ENCODE peak calls at places on chromosomes 2 and 18, in seven cellular contexts. One of them, this sample, is unnamed.
A peak's percentile ranks its signal among the peaks of the same experiment; 100 is the strongest.

GRCh38 chr2:114089636-114090325 is 199.9 kb downstream of the ACTR3 start:
- DNase-seq in fibroblast of lung: no peak
- DNase-seq in thoracic aorta: no peak
- DNase-seq in pancreas: no peak
- DNase-seq in SK-N-MC: no peak
- DNase-seq in aorta: no peak
- DNase-seq in astrocyte: no peak
- DNase-seq in this sample: no peak

GRCh38 chr2:146189541-146189940 is 1655.3 kb upstream of the ACVR2A start:
- DNase-seq in fibroblast of lung: no peak
- DNase-seq in SK-N-MC: peak; percentile 67
- DNase-seq in pancreas: no peak
- DNase-seq in aorta: no peak
- DNase-seq in astrocyte: no peak
- DNase-seq in thoracic aorta: no peak
- DNase-seq in this sample: no peak

GRCh38 chr2:230134496-230135073 is 65.9 kb upstream of the SLC16A14 start:
- DNase-seq in aorta: no peak
- DNase-seq in fibroblast of lung: peak; percentile 71
- DNase-seq in astrocyte: peak; percentile 87
- DNase-seq in pancreas: no peak
- DNase-seq in thoracic aorta: no peak
- DNase-seq in SK-N-MC: no peak
- DNase-seq in this sample: no peak

GRCh38 chr2:134310450-134311079 is 56.7 kb downstream of the MGAT5 start:
- DNase-seq in pancreas: peak; percentile 71
- DNase-seq in SK-N-MC: no peak
- DNase-seq in aorta: peak; percentile 79
- DNase-seq in astrocyte: peak; percentile 34
- DNase-seq in fibroblast of lung: no peak
- DNase-seq in thoracic aorta: peak; percentile 19
- DNase-seq in this sample: peak; percentile 68

GRCh38 chr18:23977103-23977502 is 37.5 kb upstream of the TTC39C start:
- DNase-seq in SK-N-MC: no peak
- DNase-seq in fibroblast of lung: no peak
- DNase-seq in aorta: no peak
- DNase-seq in astrocyte: no peak
- DNase-seq in thoracic aorta: no peak
- DNase-seq in pancreas: no peak
- DNase-seq in this sample: no peak

GRCh38 chr2:177692042-177692823 is 299.7 kb downstream of the AGPS start:
- DNase-seq in thoracic aorta: no peak
- DNase-seq in fibroblast of lung: no peak
- DNase-seq in SK-N-MC: no peak
- DNase-seq in astrocyte: no peak
- DNase-seq in aorta: no peak
- DNase-seq in pancreas: no peak
- DNase-seq in this sample: no peak

GRCh38 chr2:181235683-181236459 is 221.3 kb upstream of the ITGA4 start:
- DNase-seq in pancreas: no peak
- DNase-seq in thoracic aorta: no peak
- DNase-seq in astrocyte: no peak
- DNase-seq in aorta: no peak
- DNase-seq in fibroblast of lung: no peak
- DNase-seq in SK-N-MC: no peak
- DNase-seq in this sample: no peak

GRCh38 chr18:49570836-49571235 is 9.0 kb downstream of the LIPG start:
- DNase-seq in astrocyte: no peak
- DNase-seq in aorta: no peak
- DNase-seq in pancreas: no peak
- DNase-seq in SK-N-MC: no peak
- DNase-seq in thoracic aorta: no peak
- DNase-seq in fibroblast of lung: no peak
- DNase-seq in this sample: no peak

GRCh38 chr18:34738173-34738894 is 28.2 kb downstream of the DTNA start:
- DNase-seq in thoracic aorta: no peak
- DNase-seq in fibroblast of lung: peak; percentile 9
- DNase-seq in pancreas: no peak
- DNase-seq in aorta: no peak
- DNase-seq in astrocyte: peak; percentile 56
- DNase-seq in SK-N-MC: no peak
- DNase-seq in this sample: no peak

GRCh38 chr2:140695163-140695562 is 1435.7 kb downstream of the LRP1B start:
- DNase-seq in pancreas: no peak
- DNase-seq in SK-N-MC: no peak
- DNase-seq in fibroblast of lung: peak; percentile 95
- DNase-seq in thoracic aorta: no peak
- DNase-seq in astrocyte: no peak
- DNase-seq in aorta: no peak
- DNase-seq in this sample: no peak

GRCh38 chr2:144331652-144332355 is 188.1 kb downstream of the ZEB2 start:
- DNase-seq in astrocyte: peak; percentile 46
- DNase-seq in aorta: peak; percentile 90
- DNase-seq in pancreas: no peak
- DNase-seq in thoracic aorta: peak; percentile 14
- DNase-seq in SK-N-MC: no peak
- DNase-seq in fibroblast of lung: no peak
- DNase-seq in this sample: peak; percentile 89

DNA sequence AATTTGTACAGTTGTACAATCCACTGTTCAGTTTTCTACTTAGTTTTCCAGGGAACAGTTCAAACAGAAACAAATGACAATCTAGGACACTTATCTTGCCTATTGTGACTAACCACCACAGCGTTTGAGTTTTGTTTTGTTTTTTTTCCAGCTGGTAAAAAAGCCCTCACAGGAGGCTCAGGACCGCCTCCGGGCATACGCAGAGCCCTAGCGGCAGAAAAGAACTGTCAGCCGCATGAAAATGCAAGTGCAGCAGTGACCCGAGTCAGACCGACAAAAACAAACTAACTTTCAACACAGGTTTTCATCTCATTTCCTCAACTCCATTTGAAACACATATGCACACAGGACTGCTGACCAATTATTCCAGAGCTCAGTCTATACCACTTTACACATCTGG is 68.6 kb downstream of the STEAP3 start:
- DNase-seq in fibroblast of lung: peak; percentile 47
- DNase-seq in astrocyte: peak; percentile 18
- DNase-seq in pancreas: no peak
- DNase-seq in aorta: no peak
- DNase-seq in SK-N-MC: no peak
- DNase-seq in thoracic aorta: no peak
- DNase-seq in this sample: no peak
- H3K27ac ChIP-seq in fibroblast of lung: no peak overlapping the region
- H3K27ac ChIP-seq in astrocyte: no peak overlapping the region
- H3K27ac ChIP-seq in pancreas: no peak overlapping the region
- H3K27ac ChIP-seq in aorta: no peak overlapping the region
- H3K27ac ChIP-seq in SK-N-MC: no peak overlapping the region
- H3K27ac ChIP-seq in thoracic aorta: no peak overlapping the region
- H3K27ac ChIP-seq in this sample: no peak overlapping the region

GRCh38 chr18:25464211-25464610 is 112.2 kb upstream of the ZNF521 start:
- DNase-seq in fibroblast of lung: peak; percentile 87
- DNase-seq in astrocyte: peak; percentile 62
- DNase-seq in thoracic aorta: no peak
- DNase-seq in SK-N-MC: no peak
- DNase-seq in pancreas: no peak
- DNase-seq in aorta: no peak
- DNase-seq in this sample: no peak

GRCh38 chr18:25465152-25465790 is 113.3 kb upstream of the ZNF521 start:
- DNase-seq in SK-N-MC: no peak
- DNase-seq in pancreas: no peak
- DNase-seq in fibroblast of lung: no peak
- DNase-seq in thoracic aorta: no peak
- DNase-seq in astrocyte: no peak
- DNase-seq in aorta: no peak
- DNase-seq in this sample: no peak

GRCh38 chr18:25463726-25464125 is 111.8 kb upstream of the ZNF521 start:
- DNase-seq in SK-N-MC: no peak
- DNase-seq in astrocyte: no peak
- DNase-seq in thoracic aorta: no peak
- DNase-seq in fibroblast of lung: no peak
- DNase-seq in aorta: no peak
- DNase-seq in pancreas: no peak
- DNase-seq in this sample: no peak

DNA sequence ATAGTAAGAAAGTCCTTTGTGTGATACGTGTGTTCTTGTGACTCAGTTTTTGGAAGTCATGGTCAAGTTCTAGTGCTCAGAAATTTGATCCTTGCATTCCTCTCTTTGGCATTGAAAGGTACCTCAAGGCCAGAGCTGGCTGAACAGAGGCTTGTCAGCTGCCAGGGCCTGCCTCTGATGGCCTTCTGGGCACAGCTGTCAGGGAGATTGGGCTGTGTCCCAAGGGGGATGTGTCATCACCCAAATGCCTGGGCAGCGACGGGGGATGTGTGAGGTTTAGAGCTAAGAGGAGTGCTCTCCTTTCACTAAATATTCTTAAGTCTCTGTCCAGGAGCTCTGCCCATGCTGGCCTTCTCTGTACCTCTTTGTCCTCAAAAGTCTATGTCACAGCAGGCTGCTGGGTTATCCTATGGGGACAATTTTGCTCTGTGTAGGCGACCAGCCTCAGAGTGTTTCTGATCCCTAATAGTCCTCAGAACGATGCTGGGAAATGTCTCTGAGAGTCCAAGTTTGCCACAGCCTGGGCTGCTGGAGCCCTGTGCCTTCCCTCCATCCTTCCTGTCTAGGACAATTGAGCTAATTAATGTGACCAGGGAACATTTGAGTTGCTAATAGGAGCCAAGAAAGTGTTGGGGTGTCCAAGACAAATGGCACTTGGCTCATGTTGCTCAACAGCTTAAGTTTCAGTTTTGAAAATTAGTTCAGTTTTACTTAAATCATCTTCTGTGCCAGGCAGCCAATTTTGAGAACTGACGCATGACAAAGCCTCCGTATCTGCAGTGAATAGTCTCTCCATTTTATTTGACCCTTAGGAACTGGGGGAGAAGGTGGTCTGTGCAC is 115.5 kb upstream of the ZNF521 start:
- DNase-seq in astrocyte: peak; percentile 23
- DNase-seq in fibroblast of lung: peak; percentile 55
- DNase-seq in thoracic aorta: peak; percentile 32
- DNase-seq in aorta: peak; percentile 76
- DNase-seq in SK-N-MC: no peak
- DNase-seq in pancreas: no peak
- DNase-seq in this sample: peak; percentile 67
- H3K27ac ChIP-seq in astrocyte: no peak overlapping the region
- H3K27ac ChIP-seq in fibroblast of lung: no peak overlapping the region
- H3K27ac ChIP-seq in thoracic aorta: peak overlapping the region; percentile 76
- H3K27ac ChIP-seq in aorta: peak overlapping the region; percentile 64
- H3K27ac ChIP-seq in SK-N-MC: no peak overlapping the region
- H3K27ac ChIP-seq in pancreas: no peak overlapping the region
- H3K27ac ChIP-seq in this sample: no peak overlapping the region

GRCh38 chr2:217820066-217820819 is 182.6 kb downstream of the TNS1 start:
- DNase-seq in fibroblast of lung: no peak
- DNase-seq in thoracic aorta: no peak
- DNase-seq in pancreas: peak; percentile 13
- DNase-seq in astrocyte: no peak
- DNase-seq in aorta: no peak
- DNase-seq in SK-N-MC: no peak
- DNase-seq in this sample: no peak
- H3K27ac ChIP-seq in fibroblast of lung: no peak overlapping the region
- H3K27ac ChIP-seq in thoracic aorta: peak overlapping the region; percentile 11
- H3K27ac ChIP-seq in pancreas: no peak overlapping the region
- H3K27ac ChIP-seq in astrocyte: no peak overlapping the region
- H3K27ac ChIP-seq in aorta: peak overlapping the region; percentile 38
- H3K27ac ChIP-seq in SK-N-MC: no peak overlapping the region
- H3K27ac ChIP-seq in this sample: peak overlapping the region; percentile 1

GRCh38 chr2:160294889-160295288 is 94.8 kb upstream of the ITGB6 start:
- DNase-seq in fibroblast of lung: no peak
- DNase-seq in SK-N-MC: no peak
- DNase-seq in pancreas: no peak
- DNase-seq in aorta: no peak
- DNase-seq in thoracic aorta: no peak
- DNase-seq in astrocyte: no peak
- DNase-seq in this sample: no peak
- H3K27ac ChIP-seq in fibroblast of lung: peak overlapping the region; percentile 94
- H3K27ac ChIP-seq in SK-N-MC: peak overlapping the region; percentile 59
- H3K27ac ChIP-seq in pancreas: no peak overlapping the region
- H3K27ac ChIP-seq in aorta: no peak overlapping the region
- H3K27ac ChIP-seq in thoracic aorta: no peak overlapping the region
- H3K27ac ChIP-seq in astrocyte: peak overlapping the region; percentile 85
- H3K27ac ChIP-seq in this sample: no peak overlapping the region

This sample was measured in tibial artery.